ENCODE peak calls at places on chromosomes 11 and 22, in ten cellular contexts. Y is brain microvascular endothelial cell; B is HCT116; R is MM.1S; Q is fibroblast of lung; A is mesendoderm; P is CD8-positive, alpha-beta memory T cell; E is uterus; G is kidney; S is right cardiac atrium. I is an unnamed sample.

GRCh38 chr11:67641302-67642147 is 2.0 kb upstream of the TBX10 start:
- DNase-seq in Y (no peak), B (no peak), R (no peak), Q (no peak), A (no peak), P (no peak), E (no peak), G (peak; percentile 62), S (no peak), I (no peak)

GRCh38 chr11:22832315-22833041 is 2.9 kb upstream of the SVIP start:
- DNase-seq in Y (peak; percentile 59), B (peak; percentile 6), R (no peak), Q (no peak), A (no peak), P (no peak), E (no peak), G (no peak), S (no peak), I (no peak)

GRCh38 chr22:24894220-24894975 is 52.1 kb downstream of the LHFPL7 start:
- DNase-seq in Y (peak; percentile 95), B (peak; percentile 89), R (peak; percentile 83), Q (peak; percentile 97), A (peak; percentile 29), P (no peak), E (peak; percentile 66), G (peak; percentile 95), S (peak; percentile 92), I (no peak)

GRCh38 chr22:38401336-38402084 is 53.5 kb downstream of the KCNJ4 start:
- DNase-seq in Y (no peak), B (no peak), R (no peak), Q (no peak), A (no peak), P (no peak), E (no peak), G (peak; percentile 72), S (no peak), I (no peak)

GRCh38 chr11:13923716-13924650 is 38.5 kb upstream of the SPON1 start:
- DNase-seq in Y (no peak), B (peak; percentile 66), R (no peak), Q (no peak), A (no peak), P (no peak), E (no peak), G (no peak), S (no peak), I (no peak)

GRCh38 chr22:48651036-48651890 is 1176.4 kb downstream of the BRD1 start:
- DNase-seq in Y (no peak), B (peak; percentile 2), R (no peak), Q (no peak), A (no peak), P (no peak), E (no peak), G (no peak), S (peak; percentile 41), I (no peak)

GRCh38 chr11:36350137-36350513 is 54.0 kb downstream of the PRR5L start:
- DNase-seq in Y (no peak), B (no peak), R (no peak), Q (no peak), A (no peak), P (no peak), E (no peak), G (no peak), S (no peak), I (no peak)

GRCh38 chr22:49961601-49962011 is 1.0 kb downstream of the PIM3 start:
- DNase-seq in Y (no peak), B (no peak), R (no peak), Q (no peak), A (no peak), P (no peak), E (no peak), G (peak; percentile 84), S (no peak), I (no peak)

GRCh38 chr11:117885777-117886176 is 9.3 kb upstream of the FXYD6 start:
- DNase-seq in Y (no peak), B (no peak), R (no peak), Q (peak; percentile 78), A (no peak), P (no peak), E (peak; percentile 97), G (peak; percentile 97), S (peak; percentile 93), I (no peak)

GRCh38 chr11:91326751-91327150 is 897.9 kb upstream of the FAT3 start:
- DNase-seq in Y (no peak), B (no peak), R (no peak), Q (no peak), A (no peak), P (no peak), E (no peak), G (no peak), S (no peak), I (no peak)

GRCh38 chr22:37147186-37147990 is 2.3 kb downstream of the IL2RB start:
- DNase-seq in Y (no peak), B (no peak), R (no peak), Q (no peak), A (no peak), P (no peak), E (no peak), G (peak; percentile 59), S (peak; percentile 18), I (no peak)
- H3K4me3 ChIP-seq in Y (no peak overlapping the region), B (no peak overlapping the region), R (no peak overlapping the region), Q (no peak overlapping the region), A (no peak overlapping the region), P (peak overlapping the region; percentile 86), E (no peak overlapping the region), G (no peak overlapping the region), S (no peak overlapping the region), I (no peak overlapping the region)

GRCh38 chr11:134949121-134949591 is 537.1 kb upstream of the B3GAT1 start:
- DNase-seq in Y (peak; percentile 72), B (peak; percentile 45), R (no peak), Q (peak; percentile 79), A (peak; percentile 60), P (no peak), E (no peak), G (no peak), S (no peak), I (no peak)
- H3K27ac ChIP-seq in Y (peak overlapping the region; percentile 80), B (no peak overlapping the region), R (no peak overlapping the region), Q (peak overlapping the region; percentile 23), A (no peak overlapping the region), P (no peak overlapping the region), E (no peak overlapping the region), G (no peak overlapping the region), S (no peak overlapping the region), I (no peak overlapping the region)

GRCh38 chr11:124463990-124464389 is 18.5 kb upstream of the OR8B8 start:
- DNase-seq in Y (no peak), B (no peak), R (no peak), Q (no peak), A (no peak), P (no peak), E (no peak), G (no peak), S (no peak), I (no peak)

GRCh38 chr11:124460459-124460858 is 15.0 kb upstream of the OR8B8 start:
- DNase-seq in Y (no peak), B (no peak), R (no peak), Q (no peak), A (no peak), P (no peak), E (no peak), G (no peak), S (no peak), I (no peak)

GRCh38 chr11:124470516-124471231 is 25.2 kb upstream of the OR8B8 start:
- DNase-seq in Y (no peak), B (no peak), R (no peak), Q (no peak), A (no peak), P (no peak), E (no peak), G (no peak), S (peak; percentile 61), I (no peak)

GRCh38 chr11:124467376-124468061 is 22.0 kb upstream of the OR8B8 start:
- DNase-seq in Y (no peak), B (no peak), R (no peak), Q (peak; percentile 60), A (no peak), P (no peak), E (no peak), G (no peak), S (peak; percentile 81), I (no peak)

DNA sequence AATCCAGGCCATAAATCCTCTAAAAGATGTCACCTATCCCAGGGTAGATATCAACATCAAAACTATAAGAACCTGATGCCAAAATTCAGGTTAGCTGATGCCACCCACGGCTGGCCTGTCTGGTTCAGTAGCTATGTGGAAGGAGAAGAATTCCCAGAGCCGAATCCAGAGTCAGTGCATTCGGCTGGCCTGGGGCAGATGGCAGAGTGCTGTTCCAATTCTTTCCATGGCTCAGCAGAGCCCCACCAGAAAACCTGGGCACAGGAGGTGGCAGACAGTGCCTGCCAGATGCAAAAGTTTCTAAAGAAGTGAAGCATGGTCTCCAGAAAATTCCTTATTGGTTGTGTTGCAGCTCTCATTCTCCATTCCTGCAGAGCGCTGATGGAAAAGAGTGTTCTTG is 19.9 kb upstream of the OR8B8 start:
- DNase-seq in Y (no peak), B (no peak), R (no peak), Q (no peak), A (no peak), P (no peak), E (no peak), G (no peak), S (peak; percentile 20), I (no peak)
- H3K4me3 ChIP-seq in Y (no peak overlapping the region), B (no peak overlapping the region), R (no peak overlapping the region), Q (no peak overlapping the region), A (no peak overlapping the region), P (no peak overlapping the region), E (no peak overlapping the region), G (no peak overlapping the region), S (no peak overlapping the region), I (no peak overlapping the region)

GRCh38 chr11:83727251-83727650 is 441.1 kb upstream of the CCDC90B start:
- DNase-seq in Y (no peak), B (no peak), R (no peak), Q (no peak), A (no peak), P (no peak), E (no peak), G (no peak), S (no peak), I (no peak)

GRCh38 chr11:83724704-83725114 is 438.5 kb upstream of the CCDC90B start:
- DNase-seq in Y (no peak), B (no peak), R (no peak), Q (peak; percentile 19), A (peak; percentile 98), P (no peak), E (peak; percentile 34), G (no peak), S (no peak), I (no peak)

GRCh38 chr11:83726316-83726715 is 440.1 kb upstream of the CCDC90B start:
- DNase-seq in Y (no peak), B (no peak), R (no peak), Q (no peak), A (peak; percentile 55), P (no peak), E (no peak), G (no peak), S (no peak), I (no peak)

GRCh38 chr11:83725718-83726117 is 439.6 kb upstream of the CCDC90B start:
- DNase-seq in Y (no peak), B (no peak), R (no peak), Q (no peak), A (peak; percentile 64), P (no peak), E (no peak), G (no peak), S (no peak), I (no peak)

DNA sequence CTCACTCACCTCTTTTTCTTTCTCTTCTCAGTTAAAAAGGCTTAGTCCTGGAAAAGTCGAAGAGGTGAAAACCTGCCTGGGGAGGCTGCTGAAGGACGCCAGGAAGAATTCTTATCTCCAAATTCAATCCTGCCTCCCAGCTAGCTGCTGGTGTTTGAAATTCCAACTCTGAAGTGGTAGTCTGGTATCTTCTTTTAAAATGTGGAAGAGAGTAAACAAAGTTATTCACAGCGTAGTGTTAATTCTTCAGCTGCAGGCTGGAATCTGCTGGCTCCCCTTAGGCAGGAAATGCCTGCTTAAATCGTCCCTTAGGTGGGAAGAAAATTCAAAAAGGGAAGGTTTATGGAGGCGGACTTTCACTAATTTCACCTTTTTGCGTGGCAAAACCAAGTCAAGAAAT is 439.0 kb upstream of the CCDC90B start:
- DNase-seq in Y (no peak), B (no peak), R (no peak), Q (no peak), A (peak; percentile 97), P (no peak), E (no peak), G (no peak), S (no peak), I (no peak)
- H3K27ac ChIP-seq in Y (no peak overlapping the region), B (no peak overlapping the region), R (no peak overlapping the region), Q (no peak overlapping the region), A (peak overlapping the region; percentile 98), P (no peak overlapping the region), E (peak overlapping the region; percentile 81), G (no peak overlapping the region), S (no peak overlapping the region), I (peak overlapping the region; percentile 90)

I was measured in iPS DF 6.9.